ENCODE peak calls at places on chromosome 1, in five cellular contexts. One of them, this sample, is unnamed.

GRCh38 chr1:66271904-66272254 is 262.1 kb upstream of the SGIP1 start:
- DNase-seq in endothelial cell: no peak
- DNase-seq in ovary: peak
- DNase-seq in fibroblast of the aortic adventitia: peak
- DNase-seq in activated CD8-positive, alpha-beta memory T cell treated with anti-CD3 and anti-CD28 coated beads, Interleukin-2, amount 50 U/mL, for 4 hours: no peak
- DNase-seq in this sample: no peak

GRCh38 chr1:212490276-212490675 is 57.6 kb downstream of the NENF start:
- DNase-seq in endothelial cell: no peak
- DNase-seq in ovary: no peak
- DNase-seq in fibroblast of the aortic adventitia: no peak
- DNase-seq in activated CD8-positive, alpha-beta memory T cell treated with anti-CD3 and anti-CD28 coated beads, Interleukin-2, amount 50 U/mL, for 4 hours: no peak
- DNase-seq in this sample: no peak

GRCh38 chr1:17233675-17234074 is 15.2 kb upstream of the PADI3 start:
- DNase-seq in endothelial cell: no peak
- DNase-seq in ovary: no peak
- DNase-seq in fibroblast of the aortic adventitia: peak
- DNase-seq in activated CD8-positive, alpha-beta memory T cell treated with anti-CD3 and anti-CD28 coated beads, Interleukin-2, amount 50 U/mL, for 4 hours: no peak
- DNase-seq in this sample: no peak

GRCh38 chr1:11944358-11944981 is 10.0 kb downstream of the PLOD1 start:
- DNase-seq in endothelial cell: no peak
- DNase-seq in ovary: no peak
- DNase-seq in fibroblast of the aortic adventitia: no peak
- DNase-seq in activated CD8-positive, alpha-beta memory T cell treated with anti-CD3 and anti-CD28 coated beads, Interleukin-2, amount 50 U/mL, for 4 hours: no peak
- DNase-seq in this sample: no peak

GRCh38 chr1:171645553-171646336 is 6.7 kb downstream of the MYOC start:
- DNase-seq in endothelial cell: no peak
- DNase-seq in ovary: peak
- DNase-seq in fibroblast of the aortic adventitia: peak
- DNase-seq in activated CD8-positive, alpha-beta memory T cell treated with anti-CD3 and anti-CD28 coated beads, Interleukin-2, amount 50 U/mL, for 4 hours: no peak
- DNase-seq in this sample: no peak

GRCh38 chr1:14975119-14975518 is 178.4 kb upstream of the TMEM51 start:
- DNase-seq in endothelial cell: no peak
- DNase-seq in ovary: no peak
- DNase-seq in fibroblast of the aortic adventitia: no peak
- DNase-seq in activated CD8-positive, alpha-beta memory T cell treated with anti-CD3 and anti-CD28 coated beads, Interleukin-2, amount 50 U/mL, for 4 hours: no peak
- DNase-seq in this sample: no peak

GRCh38 chr1:218164930-218165686 is 120.0 kb upstream of the RRP15 start:
- DNase-seq in endothelial cell: peak
- DNase-seq in ovary: no peak
- DNase-seq in fibroblast of the aortic adventitia: no peak
- DNase-seq in activated CD8-positive, alpha-beta memory T cell treated with anti-CD3 and anti-CD28 coated beads, Interleukin-2, amount 50 U/mL, for 4 hours: peak
- DNase-seq in this sample: no peak

GRCh38 chr1:209428241-209428921 is 155.1 kb upstream of the CAMK1G start:
- DNase-seq in endothelial cell: no peak
- DNase-seq in ovary: no peak
- DNase-seq in fibroblast of the aortic adventitia: no peak
- DNase-seq in activated CD8-positive, alpha-beta memory T cell treated with anti-CD3 and anti-CD28 coated beads, Interleukin-2, amount 50 U/mL, for 4 hours: no peak
- DNase-seq in this sample: no peak

GRCh38 chr1:8004803-8005573 is 21.1 kb downstream of the ERRFI1 start:
- DNase-seq in endothelial cell: no peak
- DNase-seq in ovary: peak
- DNase-seq in fibroblast of the aortic adventitia: peak
- DNase-seq in activated CD8-positive, alpha-beta memory T cell treated with anti-CD3 and anti-CD28 coated beads, Interleukin-2, amount 50 U/mL, for 4 hours: no peak
- DNase-seq in this sample: no peak

This sample was measured in activated effector memory CD4-positive, alpha-beta T cell treated with anti-CD3 and anti-CD28 coated beads, Interleukin-2, amount 50 U/mL, for 16 hours.